ENCODE peak calls at places on chromosomes 3 and 15, in four cellular contexts. W, E, D and Z are unnamed samples.

GRCh38 chr3:12944413-12944812 is 103.0 kb upstream of the RPL32 start:
- DNase-seq in W (no peak), E (no peak), D (no peak), Z (no peak)

GRCh38 chr15:57686657-57687056 is 19.9 kb upstream of the POLR2M start:
- DNase-seq in E (no peak), D (no peak), W (no peak), Z (no peak)

GRCh38 chr3:101853465-101853864 is 4.2 kb downstream of the NFKBIZ start:
- DNase-seq in D (no peak), E (no peak), W (no peak), Z (no peak)

GRCh38 chr3:157145566-157145965 is 14.4 kb downstream of the CCNL1 start:
- DNase-seq in E (no peak), W (no peak), D (no peak), Z (no peak)

GRCh38 chr15:62711691-62712454 is 330.7 kb upstream of the TPM1 start:
- DNase-seq in D (no peak), W (no peak), E (no peak), Z (no peak)

GRCh38 chr15:31905054-31905453 is 125.3 kb upstream of the CHRNA7 start:
- DNase-seq in E (no peak), W (no peak), D (no peak), Z (no peak)

GRCh38 chr3:61315874-61316273 is 64.6 kb upstream of the FHIT start:
- DNase-seq in D (no peak), W (peak), E (no peak), Z (no peak)

GRCh38 chr3:135072431-135072830 is 277.4 kb downstream of the EPHB1 start:
- DNase-seq in E (no peak), D (no peak), W (no peak), Z (no peak)

GRCh38 chr3:99579246-99579645 is 59.1 kb upstream of the COL8A1 start:
- DNase-seq in W (peak), D (no peak), E (no peak), Z (no peak)

GRCh38 chr3:53949541-53949940 is 57.9 kb upstream of the SELENOK start:
- DNase-seq in E (no peak), D (no peak), W (no peak), Z (no peak)

GRCh38 chr3:31198890-31199289 is 304.4 kb upstream of the GADL1 start:
- DNase-seq in D (no peak), W (no peak), E (no peak), Z (no peak)

GRCh38 chr15:28861031-28861534 is 12.6 kb upstream of the GOLGA6L7 start:
- DNase-seq in E (no peak), W (no peak), D (no peak), Z (no peak)

GRCh38 chr15:62392411-62392810 is 227.3 kb upstream of the C2CD4B start:
- DNase-seq in D (no peak), E (no peak), W (peak), Z (no peak)

GRCh38 chr3:101903426-101903825 is 54.1 kb downstream of the NFKBIZ start:
- DNase-seq in E (no peak), W (no peak), D (no peak), Z (no peak)

GRCh38 chr3:129518048-129518570 is 10.3 kb upstream of the RHO start:
- DNase-seq in E (no peak), D (no peak), W (no peak), Z (no peak)

GRCh38 chr3:159840900-159841299 is 147.7 kb upstream of the IL12A start:
- DNase-seq in E (no peak), D (no peak), W (no peak), Z (no peak)

GRCh38 chr15:38503497-38503896 is 49.6 kb downstream of the FAM98B start:
- DNase-seq in E (no peak), D (no peak), W (no peak), Z (no peak)

GRCh38 chr15:30001592-30001991 is 81.2 kb upstream of the GOLGA8J start:
- DNase-seq in E (no peak), D (no peak), W (no peak), Z (no peak)

GRCh38 chr15:69666921-69667811 is 214.5 kb downstream of the RPLP1 start:
- DNase-seq in W (no peak), E (no peak), D (no peak), Z (no peak)

GRCh38 chr15:94671845-94672524 is 440.6 kb downstream of the MCTP2 start:
- DNase-seq in W (no peak), D (no peak), E (no peak), Z (no peak)

GRCh38 chr3:117735481-117736101 is 1026.0 kb downstream of the TUSC7 start:
- DNase-seq in E (no peak), W (no peak), D (no peak), Z (no peak)

GRCh38 chr3:174973465-174973864 is 114.3 kb downstream of the NAALADL2 start:
- DNase-seq in D (no peak), E (no peak), W (peak), Z (no peak)

DNA sequence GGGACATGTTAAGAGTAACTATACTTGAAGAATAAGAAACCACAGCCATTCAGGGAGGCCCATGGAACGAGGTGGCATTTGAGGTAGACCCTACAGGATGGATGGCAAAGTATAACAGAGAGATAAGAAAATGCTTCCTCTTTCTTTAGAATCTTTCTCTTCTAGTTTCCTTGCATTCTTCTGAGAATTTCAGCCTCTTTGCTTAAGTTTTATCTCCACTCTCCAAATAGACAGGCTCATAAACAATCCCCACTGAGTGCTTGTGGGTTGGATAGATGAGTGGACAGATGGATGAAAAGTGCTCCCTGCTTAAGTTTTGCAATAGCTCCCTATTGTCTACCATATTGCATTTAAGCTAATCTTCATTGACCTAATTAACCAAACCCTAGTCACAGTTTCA is 103.7 kb downstream of the MEX3B start:
- DNase-seq in W (no peak), D (no peak), E (no peak), Z (no peak)
- H3K27ac ChIP-seq in W (no peak), D (peak), E (no peak), Z (no peak)

DNA sequence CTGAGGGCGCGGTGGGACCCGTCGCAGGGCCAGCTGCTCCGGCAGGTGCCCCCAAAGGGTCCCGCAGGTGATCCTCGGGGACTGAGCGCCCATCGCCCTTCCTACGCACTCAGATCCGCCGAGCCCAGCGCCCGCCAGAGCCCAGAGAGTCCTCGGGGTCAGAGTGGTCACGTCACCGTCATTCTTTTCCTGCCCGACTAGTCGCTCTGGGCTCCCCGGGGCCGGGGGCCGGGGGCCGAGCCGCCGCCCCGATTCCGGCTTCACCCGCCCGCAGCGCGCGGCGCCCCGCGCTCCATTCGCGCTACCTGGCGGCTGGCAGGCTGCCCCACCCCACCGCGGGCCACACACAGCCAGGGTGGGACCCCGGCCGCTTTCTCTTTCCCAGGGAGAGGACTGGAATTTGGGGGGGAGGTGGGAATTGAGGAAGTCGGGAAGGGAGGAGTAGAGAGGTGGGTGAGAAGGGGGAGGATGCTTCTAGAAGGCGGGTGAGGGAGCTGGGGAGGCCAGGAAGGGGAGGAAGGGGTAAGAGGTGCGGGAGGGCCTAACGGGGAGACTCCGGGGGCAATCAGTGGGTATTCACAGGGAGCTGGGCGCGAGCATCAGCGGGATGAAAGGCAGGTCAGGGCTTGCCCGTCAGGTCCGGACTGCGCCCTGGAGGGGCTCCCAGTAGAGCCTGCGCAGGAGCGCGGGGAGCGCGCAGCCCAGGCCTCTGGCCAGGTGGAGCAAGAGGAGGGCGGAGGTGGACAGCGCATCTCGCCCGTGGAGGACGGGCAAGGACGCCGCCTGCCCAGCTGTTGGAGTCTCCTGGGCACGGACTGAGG is 36.0 kb upstream of the EPHB3 start:
- DNase-seq in W (no peak), D (no peak), E (no peak), Z (no peak)
- TF ChIP-seq TCF7L2 in W (no peak), D (no peak), E (no peak), Z (no peak)

DNA sequence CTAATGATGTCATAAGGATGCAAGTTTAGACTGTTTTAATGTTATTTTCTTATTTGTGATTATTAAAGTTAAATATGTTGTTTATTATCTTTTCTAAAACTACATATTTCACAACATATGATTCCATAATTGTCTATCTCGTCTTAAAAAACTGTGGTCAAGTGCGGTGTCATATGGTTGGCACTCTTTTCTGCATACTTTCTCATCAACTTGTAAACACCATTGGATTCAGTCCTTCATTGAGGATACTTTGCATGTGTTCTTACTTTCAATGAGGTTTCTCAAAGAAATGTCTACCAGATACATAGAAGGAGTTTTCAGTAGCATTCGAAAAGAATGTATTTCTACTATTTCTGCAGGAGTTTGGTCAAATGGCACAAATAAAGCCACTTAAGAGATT is 22.0 kb upstream of the ALPK3 start:
- DNase-seq in E (no peak), D (no peak), W (no peak), Z (no peak)
- TF ChIP-seq SIN3A in E (no peak), D (no peak), W (no peak), Z (no peak)

GRCh38 chr15:51320843-51321242 is 17.6 kb downstream of the CYP19A1 start:
- DNase-seq in D (no peak), E (no peak), W (no peak), Z (no peak)
- H3K27ac ChIP-seq in D (no peak), E (no peak), W (no peak), Z (no peak)